ENCODE peak calls at places on chromosomes 13 and 19, in six cellular contexts. One of them, this sample, is unnamed.

GRCh38 chr13:98890186-98890585 is 87.7 kb downstream of the DOCK9 start:
- DNase-seq in mesendoderm: no peak
- DNase-seq in neuronal stem cell: no peak
- DNase-seq in mesenchymal stem cell: peak; percentile 75
- DNase-seq in H9: no peak
- DNase-seq in H1: no peak
- DNase-seq in this sample: peak; percentile 74

GRCh38 chr13:33316890-33317289 is 31.3 kb upstream of the STARD13 start:
- DNase-seq in H1: no peak
- DNase-seq in mesenchymal stem cell: no peak
- DNase-seq in neuronal stem cell: no peak
- DNase-seq in mesendoderm: peak; percentile 6
- DNase-seq in H9: no peak
- DNase-seq in this sample: peak; percentile 16

GRCh38 chr19:38661166-38661565 is 13.7 kb downstream of the ACTN4 start:
- DNase-seq in neuronal stem cell: no peak
- DNase-seq in H9: no peak
- DNase-seq in H1: no peak
- DNase-seq in mesendoderm: no peak
- DNase-seq in mesenchymal stem cell: no peak
- DNase-seq in this sample: no peak

GRCh38 chr19:46546194-46546896 is 50.7 kb upstream of the PNMA8B start:
- DNase-seq in neuronal stem cell: no peak
- DNase-seq in H9: peak; percentile 78
- DNase-seq in mesendoderm: peak; percentile 78
- DNase-seq in H1: no peak
- DNase-seq in mesenchymal stem cell: peak; percentile 26
- DNase-seq in this sample: peak; percentile 14

GRCh38 chr19:4100647-4101495 is 23.1 kb downstream of the MAP2K2 start:
- DNase-seq in H9: no peak
- DNase-seq in mesenchymal stem cell: no peak
- DNase-seq in neuronal stem cell: no peak
- DNase-seq in mesendoderm: no peak
- DNase-seq in H1: no peak
- DNase-seq in this sample: no peak

GRCh38 chr19:35174226-35174625 is 19.7 kb downstream of the FXYD5 start:
- DNase-seq in mesendoderm: no peak
- DNase-seq in mesenchymal stem cell: no peak
- DNase-seq in H9: no peak
- DNase-seq in neuronal stem cell: no peak
- DNase-seq in H1: no peak
- DNase-seq in this sample: no peak

GRCh38 chr13:111318396-111318795 is 2.0 kb upstream of the TEX29 start:
- DNase-seq in H9: no peak
- DNase-seq in H1: no peak
- DNase-seq in neuronal stem cell: no peak
- DNase-seq in mesenchymal stem cell: no peak
- DNase-seq in mesendoderm: no peak
- DNase-seq in this sample: peak; percentile 9

GRCh38 chr19:1465191-1466016 is 13.6 kb downstream of the C19orf25 start:
- DNase-seq in H9: peak; percentile 81
- DNase-seq in neuronal stem cell: no peak
- DNase-seq in H1: no peak
- DNase-seq in mesenchymal stem cell: peak; percentile 63
- DNase-seq in mesendoderm: peak; percentile 75
- DNase-seq in this sample: peak; percentile 36

GRCh38 chr19:42313096-42313839 is at the start of gene TMEM145:
- DNase-seq in neuronal stem cell: peak; percentile 51
- DNase-seq in mesendoderm: peak; percentile 78
- DNase-seq in H9: peak; percentile 73
- DNase-seq in mesenchymal stem cell: peak; percentile 64
- DNase-seq in H1: no peak
- DNase-seq in this sample: peak; percentile 52

GRCh38 chr19:18158471-18158870 is 5.5 kb downstream of the PIK3R2 start:
- DNase-seq in H9: no peak
- DNase-seq in neuronal stem cell: no peak
- DNase-seq in H1: no peak
- DNase-seq in mesendoderm: no peak
- DNase-seq in mesenchymal stem cell: no peak
- DNase-seq in this sample: no peak

DNA sequence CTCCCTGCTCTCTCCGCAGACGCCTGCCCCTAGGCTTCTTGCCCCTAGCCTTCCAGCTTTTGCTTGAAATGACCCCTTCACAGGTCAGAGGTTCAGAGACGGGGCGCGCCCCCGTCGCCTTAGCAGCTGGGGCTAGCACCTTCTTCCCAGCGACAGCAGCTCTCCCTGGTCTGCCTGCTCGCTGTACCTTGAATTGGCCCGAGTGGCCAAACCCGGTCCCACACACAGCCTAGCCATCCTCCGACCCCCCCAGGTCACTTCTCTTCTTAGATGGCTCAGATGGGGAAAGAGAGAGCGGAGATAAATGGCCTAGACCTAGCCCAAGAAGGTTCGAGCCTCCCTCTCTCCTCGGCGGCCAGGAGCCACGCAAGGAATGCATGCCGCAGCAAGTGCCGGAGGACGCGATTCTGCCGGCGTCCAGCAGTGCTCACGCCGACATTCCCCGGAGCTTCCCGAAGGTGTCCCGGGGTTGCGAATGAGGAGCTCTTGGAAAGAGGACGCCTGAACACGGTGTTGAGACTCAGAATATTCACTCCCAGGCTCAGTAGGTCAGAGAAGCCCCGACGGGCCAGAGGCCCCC is 1.3 kb downstream of the CDX2 start:
- DNase-seq in H1: no peak
- DNase-seq in mesenchymal stem cell: peak; percentile 49
- DNase-seq in neuronal stem cell: no peak
- DNase-seq in mesendoderm: peak; percentile 51
- DNase-seq in H9: peak; percentile 41
- DNase-seq in this sample: no peak
- H2BK15ac ChIP-seq in H1: peak overlapping the region; percentile 53
- H2BK15ac ChIP-seq in mesenchymal stem cell: no peak overlapping the region
- H2BK15ac ChIP-seq in neuronal stem cell: peak overlapping the region; percentile 1
- H2BK15ac ChIP-seq in mesendoderm: no peak overlapping the region
- H2BK15ac ChIP-seq in H9: no peak overlapping the region
- H2BK15ac ChIP-seq in this sample: no peak overlapping the region

GRCh38 chr13:43846496-43846895 is 33.0 kb downstream of the CCDC122 start:
- DNase-seq in mesendoderm: no peak
- DNase-seq in H1: no peak
- DNase-seq in mesenchymal stem cell: peak; percentile 86
- DNase-seq in H9: no peak
- DNase-seq in neuronal stem cell: no peak
- DNase-seq in this sample: peak; percentile 72

GRCh38 chr13:43852923-43853404 is 26.6 kb downstream of the CCDC122 start:
- DNase-seq in mesendoderm: no peak
- DNase-seq in mesenchymal stem cell: no peak
- DNase-seq in H9: no peak
- DNase-seq in H1: no peak
- DNase-seq in neuronal stem cell: no peak
- DNase-seq in this sample: no peak

DNA sequence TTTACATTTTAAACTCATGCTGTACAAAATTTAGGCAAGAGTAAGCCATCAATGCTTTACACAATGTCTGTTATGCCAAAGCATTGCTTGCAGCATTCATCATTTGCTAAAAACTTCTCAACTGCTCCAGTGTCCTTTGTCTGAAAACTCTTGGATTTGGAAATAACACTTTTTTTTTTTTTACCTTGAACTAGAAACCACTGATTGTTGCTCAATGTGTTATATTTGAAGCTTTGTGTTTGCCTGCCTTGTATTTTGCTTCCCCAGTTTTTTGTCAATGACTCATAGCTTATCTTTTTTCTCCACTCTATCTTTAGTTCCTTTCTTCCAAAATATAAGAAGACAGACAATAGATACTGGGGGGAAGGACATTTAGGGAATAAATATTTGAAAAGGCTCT is 31.3 kb downstream of the CCDC122 start:
- DNase-seq in H9: no peak
- DNase-seq in H1: no peak
- DNase-seq in neuronal stem cell: no peak
- DNase-seq in mesenchymal stem cell: peak; percentile 71
- DNase-seq in mesendoderm: no peak
- DNase-seq in this sample: peak; percentile 71
- H3K4me2 ChIP-seq in H9: no peak overlapping the region
- H3K4me2 ChIP-seq in H1: no peak overlapping the region
- H3K4me2 ChIP-seq in neuronal stem cell: no peak overlapping the region
- H3K4me2 ChIP-seq in mesenchymal stem cell: no peak overlapping the region
- H3K4me2 ChIP-seq in mesendoderm: no peak overlapping the region
- H3K4me2 ChIP-seq in this sample: peak overlapping the region; percentile 45

DNA sequence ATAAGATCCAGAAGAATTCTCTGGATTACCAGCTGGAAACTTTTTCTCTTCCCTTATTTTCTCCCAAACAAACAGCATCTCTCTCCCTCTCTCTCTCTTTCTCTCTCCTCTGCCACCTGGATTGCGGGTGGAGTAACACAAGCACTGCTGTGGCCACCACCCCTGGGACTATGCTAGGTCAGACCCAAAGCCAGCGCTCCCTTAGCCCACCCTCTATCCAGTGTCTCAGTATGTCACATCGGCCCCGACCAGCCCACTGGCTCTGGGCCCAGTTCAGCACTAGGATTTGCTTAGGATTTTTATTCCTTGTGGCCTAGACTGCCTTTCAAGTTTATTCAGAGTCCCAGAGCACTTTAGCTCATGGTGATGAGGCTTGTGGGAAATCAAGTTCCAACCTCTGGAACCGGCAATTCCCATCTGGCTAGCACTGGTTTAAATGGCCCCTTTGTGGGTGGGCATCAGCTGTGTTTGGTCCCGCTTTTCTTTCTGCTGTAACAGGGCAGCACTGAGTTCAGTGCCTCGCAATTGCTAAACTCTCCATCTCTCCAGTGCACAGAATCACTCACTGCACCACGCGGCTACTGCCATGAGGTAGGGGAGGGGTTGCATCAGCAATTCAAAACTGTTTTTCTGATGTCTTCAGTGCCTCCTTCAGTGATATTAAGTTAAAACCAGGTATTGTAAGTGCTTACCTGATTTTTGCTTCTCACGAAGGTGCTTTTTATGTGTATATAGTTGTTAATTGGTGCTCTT is 1623.1 kb downstream of the SLITRK5 start:
- DNase-seq in mesendoderm: no peak
- DNase-seq in mesenchymal stem cell: no peak
- DNase-seq in neuronal stem cell: no peak
- DNase-seq in H9: no peak
- DNase-seq in H1: no peak
- DNase-seq in this sample: no peak
- H2BK15ac ChIP-seq in mesendoderm: no peak overlapping the region
- H2BK15ac ChIP-seq in mesenchymal stem cell: peak overlapping the region; percentile 23
- H2BK15ac ChIP-seq in neuronal stem cell: no peak overlapping the region
- H2BK15ac ChIP-seq in H9: no peak overlapping the region
- H2BK15ac ChIP-seq in H1: no peak overlapping the region
- H2BK15ac ChIP-seq in this sample: no peak overlapping the region

GRCh38 chr13:38667526-38668094 is 19.3 kb upstream of the FREM2 start:
- DNase-seq in H1: no peak
- DNase-seq in mesendoderm: no peak
- DNase-seq in neuronal stem cell: no peak
- DNase-seq in mesenchymal stem cell: no peak
- DNase-seq in H9: no peak
- DNase-seq in this sample: no peak

GRCh38 chr13:38669234-38669964 is 17.5 kb upstream of the FREM2 start:
- DNase-seq in mesenchymal stem cell: no peak
- DNase-seq in neuronal stem cell: no peak
- DNase-seq in mesendoderm: no peak
- DNase-seq in H9: no peak
- DNase-seq in H1: no peak
- DNase-seq in this sample: no peak

GRCh38 chr13:38662362-38662761 is 24.5 kb upstream of the FREM2 start:
- DNase-seq in mesendoderm: no peak
- DNase-seq in H9: no peak
- DNase-seq in neuronal stem cell: no peak
- DNase-seq in H1: no peak
- DNase-seq in mesenchymal stem cell: peak; percentile 77
- DNase-seq in this sample: peak; percentile 16

GRCh38 chr13:38661276-38661675 is 25.6 kb upstream of the FREM2 start:
- DNase-seq in mesendoderm: no peak
- DNase-seq in H9: no peak
- DNase-seq in neuronal stem cell: no peak
- DNase-seq in H1: no peak
- DNase-seq in mesenchymal stem cell: no peak
- DNase-seq in this sample: no peak

DNA sequence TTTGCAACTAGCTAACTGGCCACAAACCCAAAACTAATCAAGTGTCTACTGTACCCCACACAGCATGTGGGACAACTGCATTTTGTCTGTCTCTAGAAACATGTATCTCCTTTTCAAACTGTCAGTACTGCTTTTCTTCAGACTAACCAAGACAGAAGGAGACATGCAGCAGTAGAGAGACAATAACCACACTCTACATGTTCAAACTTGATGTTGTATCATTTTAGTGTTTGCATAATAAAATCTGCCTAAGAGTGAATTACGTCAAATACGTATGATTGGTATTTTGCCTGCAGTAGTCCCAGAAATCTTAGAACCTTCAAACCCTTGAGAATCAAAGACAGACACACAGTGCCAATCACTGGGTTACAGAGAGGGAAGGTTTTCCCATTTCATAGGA is 22.0 kb upstream of the FREM2 start:
- DNase-seq in neuronal stem cell: no peak
- DNase-seq in H9: no peak
- DNase-seq in mesendoderm: no peak
- DNase-seq in mesenchymal stem cell: no peak
- DNase-seq in H1: no peak
- DNase-seq in this sample: no peak
- H3K4me2 ChIP-seq in neuronal stem cell: no peak overlapping the region
- H3K4me2 ChIP-seq in H9: no peak overlapping the region
- H3K4me2 ChIP-seq in mesendoderm: no peak overlapping the region
- H3K4me2 ChIP-seq in mesenchymal stem cell: no peak overlapping the region
- H3K4me2 ChIP-seq in H1: no peak overlapping the region
- H3K4me2 ChIP-seq in this sample: no peak overlapping the region

DNA sequence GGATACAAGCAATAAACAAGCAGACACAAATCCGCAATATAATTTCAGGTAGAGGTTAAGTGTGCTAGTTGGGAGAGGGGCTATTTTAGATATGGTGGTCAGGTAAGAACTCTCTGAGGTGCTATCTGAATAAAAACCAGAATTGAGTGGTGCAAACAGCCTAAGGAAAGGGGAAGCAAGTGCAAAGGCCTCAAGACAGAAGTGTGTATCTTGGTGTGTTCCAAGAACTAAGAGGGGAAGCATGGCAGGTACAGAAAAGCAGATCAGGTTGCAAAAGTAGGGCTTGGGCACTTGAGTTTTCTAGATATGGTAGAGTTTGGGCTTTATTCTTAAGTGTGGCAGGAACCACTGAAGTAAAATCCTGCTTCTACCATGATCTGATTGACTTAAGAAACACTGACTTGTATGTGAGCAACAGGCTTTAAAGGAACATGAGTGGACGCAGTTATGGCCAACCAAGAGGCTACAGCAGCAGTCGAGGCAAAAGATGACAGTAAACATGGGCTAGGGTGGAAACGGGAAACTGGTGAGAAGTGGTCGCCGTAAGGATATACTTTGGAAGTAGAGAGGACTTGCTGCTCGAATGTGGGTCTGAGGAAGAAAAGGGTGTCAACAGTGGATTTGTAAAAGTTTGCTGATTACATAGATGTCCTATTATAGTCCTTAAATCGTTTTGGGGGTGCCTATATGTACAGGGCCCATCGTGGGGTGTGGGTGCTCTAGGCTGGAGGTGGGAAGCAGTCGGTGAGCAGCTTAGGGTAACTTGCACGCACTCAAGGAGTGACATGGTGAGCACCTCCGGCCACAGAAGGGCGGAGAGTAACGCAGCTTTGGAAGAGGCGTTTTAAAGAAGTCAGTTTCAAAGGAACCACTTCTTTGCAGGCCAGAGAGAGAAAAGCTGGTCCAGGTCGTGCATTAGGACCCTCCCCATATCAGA is 678 bp downstream of the TGDS start:
- DNase-seq in mesendoderm: peak; percentile 32
- DNase-seq in mesenchymal stem cell: peak; percentile 53
- DNase-seq in H9: peak; percentile 45
- DNase-seq in neuronal stem cell: peak; percentile 6
- DNase-seq in H1: no peak
- DNase-seq in this sample: peak; percentile 30
- H2BK15ac ChIP-seq in mesendoderm: no peak overlapping the region
- H2BK15ac ChIP-seq in mesenchymal stem cell: peak overlapping the region; percentile 12
- H2BK15ac ChIP-seq in H9: no peak overlapping the region
- H2BK15ac ChIP-seq in neuronal stem cell: no peak overlapping the region
- H2BK15ac ChIP-seq in H1: no peak overlapping the region
- H2BK15ac ChIP-seq in this sample: no peak overlapping the region

This sample was measured in IMR-90.